ENCODE peak calls at places on chromosomes 12 and 14, in ten cellular contexts. J is fibroblast of lung, M is kidney, U is left ventricle myocardium inferior, C is SK-N-SH, Q is trophoblast cell, R is cardiac muscle cell, K is neural progenitor cell, W is left lung, F is OCI-LY7. H is an unnamed sample. For H3K4me1 and H3K36me3, the result is how much of the 10 kb centered on the place peaks cover.

GRCh38 chr14:76537912-76538647 is 162.1 kb downstream of the ESRRB start:
- DNase-seq in J (no peak), Q (no peak), F (no peak), K (no peak), R (no peak), U (no peak), C (peak), W (no peak), M (no peak), H (no peak)

GRCh38 chr12:39959016-39959415 is 146.9 kb downstream of the SLC2A13 start:
- DNase-seq in W (no peak), Q (no peak), U (no peak), K (no peak), F (no peak), J (no peak), C (no peak), R (no peak), M (no peak), H (no peak)

GRCh38 chr14:101636081-101636560 is 74.8 kb downstream of the DIO3 start:
- DNase-seq in Q (no peak), R (no peak), M (peak), K (no peak), U (no peak), C (no peak), J (no peak), W (no peak), F (no peak), H (no peak)

GRCh38 chr14:85991156-85991555 is 461.2 kb downstream of the FLRT2 start:
- DNase-seq in Q (no peak), R (no peak), J (peak), M (no peak), F (no peak), U (no peak), W (no peak), K (no peak), C (no peak), H (no peak)

GRCh38 chr12:99804715-99805114 is 157.2 kb downstream of the GARIN6 start:
- DNase-seq in K (no peak), Q (no peak), W (no peak), J (no peak), U (no peak), C (no peak), F (no peak), R (no peak), M (no peak), H (no peak)

GRCh38 chr14:53748691-53749090 is 207.9 kb downstream of the BMP4 start:
- DNase-seq in Q (no peak), C (no peak), F (no peak), K (no peak), R (no peak), W (no peak), M (no peak), J (no peak), U (no peak), H (no peak)

GRCh38 chr14:97266653-97267052 is 469.5 kb downstream of the VRK1 start:
- DNase-seq in F (no peak), R (no peak), U (no peak), Q (no peak), W (no peak), M (no peak), C (no peak), J (no peak), K (no peak), H (no peak)

GRCh38 chr12:126742326-126742725 is 1524.6 kb upstream of the TMEM132C start:
- DNase-seq in W (no peak), R (no peak), F (no peak), M (no peak), J (no peak), C (no peak), K (no peak), U (no peak), Q (no peak), H (no peak)

GRCh38 chr14:75438486-75439080 is 10.8 kb downstream of the JDP2 start:
- DNase-seq in Q (no peak), J (no peak), M (no peak), U (no peak), K (no peak), W (no peak), C (no peak), F (peak), R (no peak), H (no peak)

GRCh38 chr14:73726025-73726961 is 12.1 kb upstream of the PNMA1 start:
- DNase-seq in M (no peak), U (no peak), J (no peak), K (no peak), R (no peak), Q (no peak), W (no peak), F (no peak), C (no peak), H (no peak)

GRCh38 chr14:47392351-47392750 is 283.1 kb downstream of the MDGA2 start:
- DNase-seq in K (no peak), W (no peak), Q (no peak), F (no peak), U (no peak), J (peak), M (no peak), R (no peak), C (no peak), H (no peak)

GRCh38 chr12:19208456-19208855 is 78.9 kb downstream of the PLEKHA5 start:
- DNase-seq in C (no peak), Q (no peak), U (no peak), J (peak), M (no peak), F (no peak), K (no peak), R (no peak), W (no peak), H (no peak)

GRCh38 chr12:122402264-122402663 is 20.2 kb downstream of the CLIP1 start:
- DNase-seq in Q (no peak), W (no peak), K (no peak), F (no peak), M (no peak), C (no peak), J (no peak), U (no peak), R (no peak), H (no peak)

GRCh38 chr12:29309320-29309902 is 71.6 kb downstream of the ERGIC2 start:
- DNase-seq in R (peak), Q (no peak), M (no peak), F (peak), U (no peak), J (peak), K (no peak), C (no peak), W (no peak), H (no peak)

GRCh38 chr14:100532154-100532915 is 54.9 kb downstream of the BEGAIN start:
- DNase-seq in R (no peak), M (peak), Q (no peak), J (no peak), F (no peak), C (peak), K (no peak), W (peak), U (peak), H (no peak)

GRCh38 chr12:110718222-110718908 is 24.3 kb downstream of the PPP1CC start:
- DNase-seq in K (no peak), R (no peak), M (no peak), U (no peak), C (no peak), W (no peak), Q (no peak), J (no peak), F (no peak), H (no peak)

DNA sequence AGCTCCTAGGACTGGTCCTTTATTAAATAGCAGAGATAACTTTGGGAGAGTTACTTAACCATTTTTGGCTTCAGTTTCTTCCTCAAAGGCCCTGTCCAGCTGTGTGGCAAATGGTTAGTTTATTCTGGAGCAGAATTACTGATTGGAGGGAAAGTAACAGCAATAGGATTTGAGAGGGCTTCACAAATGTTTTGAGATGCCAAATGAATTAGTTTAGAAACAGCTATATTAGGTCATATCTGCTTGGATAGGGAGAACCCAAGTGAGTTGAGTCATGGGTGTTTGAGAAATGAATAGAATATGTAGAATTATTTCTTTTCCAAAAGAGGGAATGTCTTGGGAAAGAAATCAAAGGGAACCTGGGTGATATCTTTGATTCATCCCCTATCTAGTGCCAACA is 17.5 kb downstream of the RASSF3 start:
- DNase-seq in Q (no peak), W (no peak), J (peak), K (no peak), U (no peak), R (no peak), C (no peak), M (no peak), F (no peak), H (no peak)
- H3K4me1 ChIP-seq in Q (under half), W (half or more), J (under half), K (under half), U (half or more), R (under half), C (under half), M (under half), F (under half), H (half or more)

DNA sequence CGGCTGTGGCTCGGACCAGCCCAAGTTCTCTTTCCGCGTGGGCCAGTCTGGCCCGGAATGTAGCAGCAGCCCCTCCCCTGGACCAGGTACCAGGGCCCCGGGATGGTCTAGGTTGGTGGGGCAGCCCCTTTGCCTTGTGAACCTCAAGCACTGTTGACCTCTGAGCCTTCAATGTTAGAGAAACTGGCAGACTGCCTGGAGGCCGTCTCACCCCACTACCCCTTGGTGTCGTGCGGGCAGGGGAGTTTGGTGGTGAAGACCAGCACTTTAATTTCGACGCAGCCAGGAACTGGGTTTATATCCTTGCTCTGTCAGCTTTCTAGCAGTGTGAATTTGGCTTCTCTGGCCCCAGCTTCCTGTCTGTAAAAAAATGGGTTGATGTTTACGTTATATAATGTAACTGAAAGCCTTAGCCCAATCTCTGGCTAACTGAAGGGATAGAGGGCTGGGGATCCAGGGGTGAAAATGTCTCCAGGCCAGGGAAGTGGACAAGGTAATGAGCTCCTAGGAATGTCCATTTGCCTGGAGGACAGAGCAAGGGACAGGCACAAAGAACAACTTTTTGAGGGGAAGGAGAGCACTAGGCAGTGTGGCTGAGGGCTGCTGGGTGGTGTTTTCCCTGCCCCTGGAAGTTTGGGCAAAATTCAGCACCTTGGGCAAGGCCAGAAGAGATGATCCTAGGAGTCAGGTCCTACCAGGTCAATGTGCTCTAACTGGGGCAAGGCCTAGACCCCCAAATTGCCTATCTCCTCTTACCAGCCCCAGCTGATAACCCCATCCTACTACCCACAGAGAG is 11.4 kb downstream of the MCRS1 start:
- DNase-seq in F (no peak), J (no peak), W (no peak), Q (no peak), M (no peak), K (no peak), C (peak), U (no peak), R (no peak), H (no peak)
- H3K36me3 ChIP-seq in F (half or more), J (under half), W (half or more), Q (under half), M (under half), K (under half), C (under half), U (half or more), R (under half), H (under half)

GRCh38 chr14:22555573-22556011 is 33.4 kb downstream of the DAD1 start:
- DNase-seq in F (peak), K (no peak), Q (no peak), C (no peak), R (no peak), J (no peak), M (no peak), W (no peak), U (no peak), H (peak)
- H3K4me1 ChIP-seq in F (half or more), K (under half), Q (under half), C (under half), R (under half), J (under half), M (under half), W (half or more), U (under half), H (half or more)

GRCh38 chr12:132625731-132626430 is 7.3 kb downstream of the P2RX2 start:
- DNase-seq in R (no peak), F (no peak), W (no peak), Q (no peak), C (no peak), K (no peak), M (no peak), U (no peak), J (no peak), H (no peak)
- H3K36me3 ChIP-seq in R (under half), F (half or more), W (half or more), Q (under half), C (under half), K (under half), M (under half), U (under half), J (under half), H (under half)

GRCh38 chr14:65439117-65439516 is 26.6 kb downstream of the FUT8 start:
- DNase-seq in U (no peak), C (no peak), M (no peak), Q (no peak), R (no peak), K (no peak), F (no peak), J (no peak), W (no peak), H (no peak)
- H3K4me1 ChIP-seq in U (under half), C (under half), M (under half), Q (under half), R (under half), K (under half), F (under half), J (under half), W (under half), H (under half)

GRCh38 chr14:92153581-92153980 is 31.8 kb downstream of the CPSF2 start:
- DNase-seq in M (no peak), W (peak), K (no peak), U (no peak), C (no peak), Q (no peak), J (no peak), F (no peak), R (no peak), H (no peak)
- H3K36me3 ChIP-seq in M (under half), W (half or more), K (under half), U (half or more), C (half or more), Q (under half), J (under half), F (half or more), R (under half), H (under half)